ENCODE peak calls at places on chromosomes 5 and 9, in nine cellular contexts. A, K, X, Q, G, I, S, Z and E are unnamed samples.

GRCh38 chr5:37966291-37966690 is 126.5 kb upstream of the GDNF start:
- DNase-seq in X (no peak), K (no peak), G (no peak), S (no peak), Z (no peak), I (no peak), A (no peak), Q (no peak), E (no peak)

GRCh38 chr5:34570721-34571379 is 85.3 kb upstream of the RAI14 start:
- DNase-seq in S (no peak), K (no peak), I (no peak), Z (no peak), G (no peak), X (no peak), Q (peak), A (peak), E (no peak)

GRCh38 chr9:127828262-127829031 is 25.8 kb downstream of the FPGS start:
- DNase-seq in Q (peak), Z (peak), A (peak), S (peak), X (peak), I (peak), G (no peak), K (peak), E (no peak)

GRCh38 chr9:70614786-70615565 is 200.5 kb upstream of the KLF9 start:
- DNase-seq in I (no peak), S (no peak), Q (no peak), G (peak), K (no peak), X (no peak), A (no peak), Z (no peak), E (no peak)

GRCh38 chr5:45532826-45533624 is 163.2 kb downstream of the HCN1 start:
- DNase-seq in Z (no peak), S (no peak), X (no peak), I (no peak), G (no peak), A (no peak), K (no peak), Q (no peak), E (no peak)

GRCh38 chr9:34343090-34343489 is 13.7 kb downstream of the NUDT2 start:
- DNase-seq in S (no peak), K (no peak), Z (no peak), G (peak), I (peak), Q (no peak), A (peak), X (peak), E (no peak)

GRCh38 chr5:16464664-16465543 is 696 bp downstream of the ZNF622 start:
- DNase-seq in Q (no peak), Z (no peak), A (peak), G (no peak), X (no peak), I (no peak), S (no peak), K (peak), E (no peak)

GRCh38 chr5:68419637-68420452 is 204.3 kb downstream of the PIK3R1 start:
- DNase-seq in A (peak), Q (no peak), Z (no peak), K (peak), I (peak), G (no peak), X (no peak), S (no peak), E (no peak)

GRCh38 chr9:99103505-99103904 is 1.4 kb upstream of the TGFBR1 start:
- DNase-seq in A (no peak), X (no peak), Q (peak), K (no peak), Z (no peak), S (no peak), G (no peak), I (peak), E (no peak)

GRCh38 chr5:31911291-31912265 is 262.5 kb downstream of the GOLPH3 start:
- DNase-seq in I (no peak), A (no peak), Q (peak), Z (no peak), X (no peak), K (no peak), S (no peak), G (peak), E (no peak)

GRCh38 chr9:94135222-94135621 is 51.0 kb downstream of the PTPDC1 start:
- DNase-seq in Z (no peak), K (peak), X (no peak), S (no peak), I (peak), A (peak), Q (peak), G (no peak), E (peak)

GRCh38 chr5:2534251-2534650 is 217.2 kb downstream of the IRX2 start:
- DNase-seq in G (no peak), X (peak), S (no peak), Q (no peak), K (no peak), A (no peak), I (no peak), Z (no peak), E (no peak)

GRCh38 chr9:23693374-23693773 is 132.7 kb downstream of the ELAVL2 start:
- DNase-seq in X (no peak), Z (no peak), I (no peak), K (no peak), Q (no peak), S (no peak), G (no peak), A (no peak), E (no peak)

GRCh38 chr5:1103505-1104326 is 8.1 kb downstream of the SLC12A7 start:
- DNase-seq in I (peak), A (peak), X (peak), G (no peak), S (no peak), Q (no peak), K (peak), Z (no peak), E (no peak)